ENCODE peak calls at places on chromosomes 1 and 21, in five cellular contexts. V, W, K, F and Q are unnamed samples.

GRCh38 chr1:118862755-118863154 is 125.4 kb downstream of the TBX15 start:
- DNase-seq in F (no peak), V (no peak), W (no peak), K (peak; percentile 24), Q (no peak)

GRCh38 chr1:61647142-61647541 is 77.8 kb downstream of the TM2D1 start:
- DNase-seq in F (no peak), W (no peak), K (no peak), V (no peak), Q (no peak)

GRCh38 chr21:44574457-44575306 is 1.2 kb downstream of the KRTAP10-4 start:
- DNase-seq in V (no peak), W (no peak), F (no peak), K (no peak), Q (no peak)

GRCh38 chr1:72397786-72398185 is 115.4 kb upstream of the NEGR1 start:
- DNase-seq in F (no peak), K (peak; percentile 54), W (peak; percentile 85), V (no peak), Q (peak; percentile 57)

GRCh38 chr21:37658121-37658993 is 257.9 kb downstream of the KCNJ6 start:
- DNase-seq in V (no peak), K (no peak), F (peak; percentile 33), W (peak; percentile 3), Q (no peak)

GRCh38 chr21:42423197-42423675 is 19.5 kb downstream of the UBASH3A start:
- DNase-seq in K (no peak), W (no peak), V (no peak), F (no peak), Q (no peak)

GRCh38 chr1:25902462-25902861 is 3.8 kb downstream of the STMN1 start:
- DNase-seq in F (no peak), W (no peak), K (no peak), V (no peak), Q (no peak)

GRCh38 chr1:172325562-172325961 is 94.9 kb upstream of the C1orf105 start:
- DNase-seq in K (no peak), V (no peak), W (peak; percentile 69), F (no peak), Q (peak; percentile 39)

GRCh38 chr1:173411835-173412742 is 65.0 kb upstream of the PRDX6 start:
- DNase-seq in W (peak; percentile 88), K (peak; percentile 64), V (no peak), F (no peak), Q (peak; percentile 93)

GRCh38 chr1:204126367-204126766 is 25.5 kb downstream of the ETNK2 start:
- DNase-seq in F (no peak), K (no peak), W (no peak), V (peak; percentile 60), Q (no peak)

GRCh38 chr21:32388306-32388705 is 4.5 kb downstream of the URB1 start:
- DNase-seq in K (no peak), V (no peak), W (no peak), F (no peak), Q (no peak)

GRCh38 chr1:10936998-10937901 is 75.2 kb upstream of the TARDBP start:
- DNase-seq in W (no peak), F (no peak), K (no peak), V (peak; percentile 50), Q (no peak)

GRCh38 chr1:161676958-161677689 is 14.2 kb downstream of the FCGR2B start:
- DNase-seq in V (no peak), F (no peak), W (no peak), K (no peak), Q (no peak)

GRCh38 chr1:234509457-234510328 is 30.7 kb upstream of the TARBP1 start:
- DNase-seq in W (peak; percentile 63), K (no peak), V (no peak), F (no peak), Q (no peak)

DNA sequence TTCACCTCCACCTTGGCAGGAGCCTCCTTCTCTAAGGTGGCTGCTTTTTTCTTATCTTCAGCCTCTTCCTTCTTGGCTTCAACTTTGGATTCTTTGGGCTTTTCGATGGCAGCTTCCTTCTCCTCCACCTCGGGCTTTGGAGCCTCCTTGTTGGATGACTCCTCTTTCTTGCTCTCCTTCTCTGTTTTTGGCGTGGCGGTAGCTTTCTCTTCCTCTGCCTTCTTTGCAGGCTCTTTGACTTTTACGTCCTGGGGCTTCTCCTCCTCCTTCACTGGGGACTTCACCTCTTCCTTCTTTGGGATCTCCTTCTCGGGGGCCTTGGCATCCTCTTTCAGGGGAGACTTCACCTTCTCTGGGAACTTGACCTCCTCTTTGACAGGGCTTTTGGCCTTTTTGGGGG is 13.9 kb upstream of the CD2 start:
- DNase-seq in F (no peak), K (no peak), W (no peak), V (no peak), Q (no peak)
- TF ChIP-seq CTCF in F (no peak), K (no peak), W (no peak), V (no peak), Q (no peak)

GRCh38 chr21:36480618-36481017 is 696 bp upstream of the CLDN14 start:
- DNase-seq in V (no peak), W (no peak), F (no peak), K (no peak), Q (no peak)

GRCh38 chr21:36481639-36482038 is 1.7 kb upstream of the CLDN14 start:
- DNase-seq in F (no peak), K (no peak), W (no peak), V (no peak), Q (no peak)

GRCh38 chr21:36478207-36478701 is 1.7 kb downstream of the CLDN14 start:
- DNase-seq in K (peak; percentile 72), W (peak; percentile 83), V (no peak), F (no peak), Q (peak; percentile 75)

GRCh38 chr21:36478941-36479340 is 981 bp downstream of the CLDN14 start:
- DNase-seq in W (peak; percentile 21), V (no peak), F (no peak), K (no peak), Q (peak; percentile 8)

DNA sequence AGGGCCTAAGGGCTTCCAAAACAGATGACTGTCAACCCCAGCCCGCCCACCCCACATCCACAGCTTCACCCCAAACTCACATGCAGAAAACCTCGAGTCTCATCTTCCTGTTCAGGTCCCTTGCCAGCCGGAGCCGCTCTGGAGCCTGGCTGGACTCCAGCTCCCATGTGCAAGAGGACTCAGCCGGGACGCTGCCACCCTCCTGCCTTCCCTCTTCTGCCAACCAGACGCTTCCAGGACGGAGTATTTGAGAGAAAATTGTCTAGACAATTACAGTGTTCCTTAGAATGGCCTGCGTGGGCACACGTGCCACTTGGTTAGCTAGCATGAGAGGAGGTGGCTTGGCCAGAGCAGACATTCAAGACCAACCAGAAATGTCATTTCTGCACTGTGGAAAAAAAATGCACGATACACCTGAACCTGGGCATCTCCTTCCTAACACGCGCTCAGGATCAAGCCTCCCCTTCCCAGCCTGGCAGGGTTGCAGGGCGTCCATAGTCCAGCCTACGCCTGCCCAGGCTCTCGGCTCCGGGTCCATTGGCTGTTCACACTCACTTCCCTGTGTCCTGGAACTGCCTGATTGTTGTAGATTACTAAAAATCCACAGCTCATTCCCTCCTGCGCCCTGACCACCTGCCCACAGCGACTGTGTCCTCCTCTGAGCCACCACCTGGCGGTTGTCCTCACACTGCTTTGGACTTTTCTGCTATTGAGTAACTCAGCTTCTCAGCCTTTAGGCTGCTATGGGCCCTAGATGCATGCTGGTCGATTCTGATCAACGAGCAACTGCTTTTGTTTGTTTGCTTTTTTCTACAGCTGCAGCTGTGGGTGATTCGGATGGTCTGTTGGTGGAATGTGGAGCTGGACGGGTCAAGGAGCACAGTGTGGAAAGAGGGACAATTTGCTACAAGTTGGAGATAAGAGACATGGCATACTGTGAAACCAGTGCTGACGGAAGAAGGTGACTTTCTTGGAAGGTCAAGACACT is at the start of gene CLDN14:
- DNase-seq in V (no peak), W (peak; percentile 13), K (no peak), F (no peak), Q (peak; percentile 19)
- H3K4me3 ChIP-seq in V (no peak within 1 kb of the TSS), W (no peak within 1 kb of the TSS), K (no peak within 1 kb of the TSS), F (no peak within 1 kb of the TSS), Q (no peak within 1 kb of the TSS)

GRCh38 chr21:8993943-8994639 is 1527.3 kb upstream of the TPTE start:
- DNase-seq in V (no peak), W (no peak), F (no peak), K (no peak), Q (peak; percentile 76)
- TF ChIP-seq CTCF in V (no peak), W (no peak), F (no peak), K (no peak), Q (no peak)

GRCh38 chr1:33001282-33001681 is 35.4 kb downstream of the AK2 start:
- DNase-seq in V (no peak), F (no peak), W (no peak), K (no peak), Q (no peak)

GRCh38 chr1:32998997-32999396 is 34.4 kb upstream of the RNF19B start:
- DNase-seq in V (peak; percentile 79), K (no peak), W (no peak), F (no peak), Q (no peak)

GRCh38 chr1:33000427-33001026 is 35.9 kb upstream of the RNF19B start:
- DNase-seq in V (no peak), W (no peak), F (no peak), K (no peak), Q (no peak)

GRCh38 chr1:32998009-32998555 is 33.5 kb upstream of the RNF19B start:
- DNase-seq in W (no peak), K (no peak), V (no peak), F (no peak), Q (no peak)

DNA sequence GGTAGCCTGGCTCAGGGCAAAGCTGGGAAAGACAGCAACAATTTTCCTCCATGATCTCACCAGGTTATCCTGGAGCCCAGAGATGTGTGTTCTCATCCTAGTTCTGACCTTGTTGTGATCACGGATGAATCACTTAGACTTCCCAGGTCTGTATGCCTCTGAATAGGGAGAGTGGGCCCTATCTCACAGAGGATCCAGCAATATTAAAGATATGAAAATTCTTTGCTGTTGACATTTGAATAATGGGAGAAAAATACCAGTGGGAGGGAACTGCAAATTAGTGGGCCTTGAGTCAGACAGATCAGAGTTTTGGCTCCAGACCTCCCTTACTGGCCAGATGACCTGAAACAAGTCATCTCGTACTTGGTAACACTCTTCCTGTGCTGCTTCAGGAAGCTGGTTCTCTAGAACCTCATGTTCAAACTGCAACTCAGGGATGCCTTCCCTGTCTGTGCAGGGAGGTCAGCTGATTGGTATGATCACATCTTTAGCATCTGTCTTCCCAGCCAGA is 32.8 kb upstream of the RNF19B start:
- DNase-seq in W (peak; percentile 84), F (no peak), K (peak; percentile 51), V (no peak), Q (peak; percentile 54)
- H3K4me3 ChIP-seq in W (no peak overlapping the region), F (no peak overlapping the region), K (no peak overlapping the region), V (no peak overlapping the region), Q (no peak overlapping the region)

GRCh38 chr1:219399446-219399845 is 213.5 kb downstream of the ZC3H11B start:
- DNase-seq in W (no peak), F (no peak), K (no peak), V (no peak), Q (no peak)
- TF ChIP-seq CTCF in W (no peak), F (no peak), K (no peak), V (no peak), Q (no peak)

GRCh38 chr1:21510885-21511578 is 1.8 kb downstream of the ALPL start:
- DNase-seq in F (no peak), W (no peak), K (no peak), V (no peak), Q (no peak)
- H3K4me3 ChIP-seq in F (no peak overlapping the region), W (no peak overlapping the region), K (no peak overlapping the region), V (no peak overlapping the region), Q (no peak overlapping the region)